ENCODE peak calls at places on chromosomes 2 and 18, in five cellular contexts. One of them, this sample, is unnamed.

GRCh38 chr2:181253438-181253837 is 203.7 kb upstream of the ITGA4 start:
- DNase-seq in CD4-positive, alpha-beta T cell: no peak
- DNase-seq in lower lobe of right lung: no peak
- DNase-seq in HCT116: no peak
- DNase-seq in aorta: no peak
- DNase-seq in this sample: no peak

GRCh38 chr2:157246212-157247067 is 11.1 kb upstream of the GALNT5 start:
- DNase-seq in CD4-positive, alpha-beta T cell: no peak
- DNase-seq in aorta: no peak
- DNase-seq in lower lobe of right lung: no peak
- DNase-seq in HCT116: peak
- DNase-seq in this sample: peak

GRCh38 chr2:67075530-67076253 is 321.4 kb upstream of the ETAA1 start:
- DNase-seq in lower lobe of right lung: no peak
- DNase-seq in aorta: no peak
- DNase-seq in CD4-positive, alpha-beta T cell: no peak
- DNase-seq in HCT116: no peak
- DNase-seq in this sample: no peak

GRCh38 chr2:2704380-2705093 is 373.5 kb upstream of the MYT1L start:
- DNase-seq in CD4-positive, alpha-beta T cell: no peak
- DNase-seq in lower lobe of right lung: no peak
- DNase-seq in HCT116: no peak
- DNase-seq in aorta: no peak
- DNase-seq in this sample: no peak

GRCh38 chr18:40867452-40867851 is 1087.6 kb upstream of the PIK3C3 start:
- DNase-seq in lower lobe of right lung: no peak
- DNase-seq in HCT116: no peak
- DNase-seq in CD4-positive, alpha-beta T cell: no peak
- DNase-seq in aorta: no peak
- DNase-seq in this sample: peak

GRCh38 chr2:138421971-138422335 is 79.6 kb upstream of the SPOPL start:
- DNase-seq in lower lobe of right lung: no peak
- DNase-seq in HCT116: peak
- DNase-seq in aorta: no peak
- DNase-seq in CD4-positive, alpha-beta T cell: no peak
- DNase-seq in this sample: peak

GRCh38 chr18:72107647-72108046 is 436.5 kb downstream of the CBLN2 start:
- DNase-seq in HCT116: no peak
- DNase-seq in aorta: no peak
- DNase-seq in lower lobe of right lung: no peak
- DNase-seq in CD4-positive, alpha-beta T cell: no peak
- DNase-seq in this sample: no peak

GRCh38 chr2:98736464-98736889 is 5.5 kb upstream of the MGAT4A start:
- DNase-seq in aorta: no peak
- DNase-seq in HCT116: no peak
- DNase-seq in CD4-positive, alpha-beta T cell: peak
- DNase-seq in lower lobe of right lung: no peak
- DNase-seq in this sample: peak

GRCh38 chr2:85905187-85905666 is 16.4 kb upstream of the ST3GAL5 start:
- DNase-seq in aorta: peak
- DNase-seq in CD4-positive, alpha-beta T cell: no peak
- DNase-seq in HCT116: no peak
- DNase-seq in lower lobe of right lung: no peak
- DNase-seq in this sample: no peak

GRCh38 chr18:59432796-59433195 is 73.7 kb upstream of the LMAN1 start:
- DNase-seq in aorta: no peak
- DNase-seq in lower lobe of right lung: no peak
- DNase-seq in HCT116: no peak
- DNase-seq in CD4-positive, alpha-beta T cell: no peak
- DNase-seq in this sample: no peak

GRCh38 chr18:49878567-49878966 is 65.2 kb upstream of the ACAA2 start:
- DNase-seq in lower lobe of right lung: no peak
- DNase-seq in CD4-positive, alpha-beta T cell: no peak
- DNase-seq in HCT116: no peak
- DNase-seq in aorta: no peak
- DNase-seq in this sample: peak

GRCh38 chr2:80365762-80366161 is 61.2 kb upstream of the LRRTM1 start:
- DNase-seq in HCT116: no peak
- DNase-seq in CD4-positive, alpha-beta T cell: no peak
- DNase-seq in lower lobe of right lung: no peak
- DNase-seq in aorta: no peak
- DNase-seq in this sample: no peak

GRCh38 chr18:79962835-79963657 is 1.4 kb upstream of the HSBP1L1 start:
- DNase-seq in CD4-positive, alpha-beta T cell: no peak
- DNase-seq in aorta: no peak
- DNase-seq in lower lobe of right lung: no peak
- DNase-seq in HCT116: no peak
- DNase-seq in this sample: no peak

GRCh38 chr2:28437142-28437835 is 44.6 kb downstream of the FOSL2 start:
- DNase-seq in aorta: no peak
- DNase-seq in HCT116: no peak
- DNase-seq in CD4-positive, alpha-beta T cell: no peak
- DNase-seq in lower lobe of right lung: peak
- DNase-seq in this sample: no peak

GRCh38 chr2:239566995-239567580 is 166.3 kb upstream of the HDAC4 start:
- DNase-seq in CD4-positive, alpha-beta T cell: no peak
- DNase-seq in aorta: no peak
- DNase-seq in lower lobe of right lung: no peak
- DNase-seq in HCT116: no peak
- DNase-seq in this sample: no peak

GRCh38 chr2:58890865-58891525 is 649.9 kb upstream of the FANCL start:
- DNase-seq in aorta: no peak
- DNase-seq in HCT116: no peak
- DNase-seq in CD4-positive, alpha-beta T cell: no peak
- DNase-seq in lower lobe of right lung: no peak
- DNase-seq in this sample: no peak

GRCh38 chr2:241508510-241509407 is at the start of gene STK25:
- DNase-seq in CD4-positive, alpha-beta T cell: peak
- DNase-seq in HCT116: peak
- DNase-seq in lower lobe of right lung: peak
- DNase-seq in aorta: peak
- DNase-seq in this sample: peak

GRCh38 chr2:241511091-241511741 is 2.8 kb upstream of the STK25 start:
- DNase-seq in CD4-positive, alpha-beta T cell: no peak
- DNase-seq in lower lobe of right lung: no peak
- DNase-seq in HCT116: no peak
- DNase-seq in aorta: no peak
- DNase-seq in this sample: no peak

GRCh38 chr2:241507430-241508239 is 749 bp downstream of the STK25 start:
- DNase-seq in CD4-positive, alpha-beta T cell: peak
- DNase-seq in aorta: no peak
- DNase-seq in lower lobe of right lung: peak
- DNase-seq in HCT116: no peak
- DNase-seq in this sample: no peak

GRCh38 chr2:241508240-241508509 is 209 bp downstream of the STK25 start:
- DNase-seq in lower lobe of right lung: no peak
- DNase-seq in aorta: no peak
- DNase-seq in CD4-positive, alpha-beta T cell: no peak
- DNase-seq in HCT116: no peak
- DNase-seq in this sample: no peak

DNA sequence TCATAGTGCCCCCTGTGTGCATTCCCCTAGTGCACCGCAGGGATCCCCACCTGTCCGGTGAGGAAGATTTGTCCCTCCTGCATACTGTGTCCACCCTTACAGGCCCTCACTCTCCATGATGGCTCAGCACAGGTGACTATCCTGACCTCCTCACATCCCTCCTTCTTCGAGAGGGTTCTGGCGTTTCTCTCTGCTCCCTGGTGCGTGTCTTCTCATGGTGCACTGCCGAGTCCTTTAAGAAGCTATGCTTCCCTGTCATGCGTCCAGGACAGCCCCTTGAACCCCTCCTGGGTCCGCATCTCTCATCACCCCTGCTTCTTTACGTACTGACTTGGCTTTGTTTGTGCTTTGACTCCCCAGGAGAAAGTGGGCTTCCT is 1.0 kb upstream of the STK25 start:
- DNase-seq in lower lobe of right lung: no peak
- DNase-seq in CD4-positive, alpha-beta T cell: no peak
- DNase-seq in aorta: no peak
- DNase-seq in HCT116: no peak
- DNase-seq in this sample: no peak
- H3K27ac ChIP-seq in lower lobe of right lung: peak
- H3K27ac ChIP-seq in CD4-positive, alpha-beta T cell: no peak
- H3K27ac ChIP-seq in aorta: no peak
- H3K27ac ChIP-seq in HCT116: no peak
- H3K27ac ChIP-seq in this sample: no peak

DNA sequence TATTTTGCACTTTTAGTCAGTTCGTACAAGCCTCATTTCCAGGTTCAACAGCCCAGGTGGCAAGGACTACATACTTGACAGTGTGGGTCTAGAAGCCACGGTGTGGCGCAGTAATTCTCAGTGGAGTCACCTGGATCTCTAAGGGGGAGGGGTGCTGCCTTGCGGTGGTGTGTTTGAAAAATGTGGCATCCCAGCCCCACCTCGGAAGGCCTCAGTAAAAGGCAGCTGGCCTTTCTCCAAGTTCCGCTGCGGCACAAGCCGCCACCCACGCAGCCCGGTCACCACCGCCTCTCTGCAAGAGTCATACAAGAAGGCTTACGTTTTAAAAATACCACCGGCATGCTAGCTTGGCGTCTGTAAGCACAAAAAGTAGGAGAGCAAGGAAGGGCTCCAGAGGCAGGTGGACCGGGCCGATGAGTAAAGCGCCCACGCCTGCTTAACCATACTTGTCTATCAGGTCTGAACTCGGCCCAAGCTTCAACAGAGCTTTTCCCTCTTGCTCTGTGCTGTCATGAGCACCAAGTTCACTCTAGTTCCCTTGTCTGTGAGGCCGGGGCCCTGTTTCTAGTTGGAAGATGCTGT is 49.5 kb downstream of the SPRED2 start:
- DNase-seq in aorta: peak
- DNase-seq in CD4-positive, alpha-beta T cell: peak
- DNase-seq in lower lobe of right lung: peak
- DNase-seq in HCT116: peak
- DNase-seq in this sample: peak
- H3K27ac ChIP-seq in aorta: no peak
- H3K27ac ChIP-seq in CD4-positive, alpha-beta T cell: no peak
- H3K27ac ChIP-seq in lower lobe of right lung: peak
- H3K27ac ChIP-seq in HCT116: peak
- H3K27ac ChIP-seq in this sample: peak

DNA sequence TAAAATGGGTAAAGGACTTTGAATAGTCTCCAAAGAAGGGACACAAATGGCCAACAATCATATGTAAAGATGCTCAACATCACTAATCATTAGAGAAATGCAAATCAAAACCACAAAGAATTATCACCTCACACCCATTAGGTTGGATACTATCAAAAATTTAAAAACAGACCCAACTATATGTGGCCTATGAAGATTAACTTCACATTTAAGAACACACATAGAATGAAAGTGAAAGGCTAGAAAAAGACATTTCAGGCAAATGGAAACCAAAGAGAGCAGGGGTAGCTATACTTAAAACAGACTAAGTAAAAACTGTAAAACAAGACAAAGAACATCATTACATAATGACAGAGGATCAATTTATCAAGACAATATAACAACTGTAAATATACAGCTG is 53.5 kb upstream of the ASPRV1 start:
- DNase-seq in aorta: no peak
- DNase-seq in HCT116: no peak
- DNase-seq in CD4-positive, alpha-beta T cell: no peak
- DNase-seq in lower lobe of right lung: no peak
- DNase-seq in this sample: no peak
- H3K27ac ChIP-seq in aorta: no peak
- H3K27ac ChIP-seq in HCT116: no peak
- H3K27ac ChIP-seq in CD4-positive, alpha-beta T cell: no peak
- H3K27ac ChIP-seq in lower lobe of right lung: no peak
- H3K27ac ChIP-seq in this sample: no peak

GRCh38 chr2:168152902-168153301 is 94.5 kb downstream of the STK39 start:
- DNase-seq in CD4-positive, alpha-beta T cell: no peak
- DNase-seq in aorta: no peak
- DNase-seq in HCT116: no peak
- DNase-seq in lower lobe of right lung: no peak
- DNase-seq in this sample: no peak

GRCh38 chr2:168156661-168157060 is 90.7 kb downstream of the STK39 start:
- DNase-seq in aorta: no peak
- DNase-seq in CD4-positive, alpha-beta T cell: no peak
- DNase-seq in HCT116: no peak
- DNase-seq in lower lobe of right lung: no peak
- DNase-seq in this sample: peak

GRCh38 chr2:168157070-168157469 is 90.3 kb downstream of the STK39 start:
- DNase-seq in CD4-positive, alpha-beta T cell: no peak
- DNase-seq in lower lobe of right lung: no peak
- DNase-seq in HCT116: no peak
- DNase-seq in aorta: no peak
- DNase-seq in this sample: no peak

GRCh38 chr2:168155680-168156079 is 91.7 kb downstream of the STK39 start:
- DNase-seq in aorta: no peak
- DNase-seq in lower lobe of right lung: no peak
- DNase-seq in CD4-positive, alpha-beta T cell: no peak
- DNase-seq in HCT116: no peak
- DNase-seq in this sample: no peak

DNA sequence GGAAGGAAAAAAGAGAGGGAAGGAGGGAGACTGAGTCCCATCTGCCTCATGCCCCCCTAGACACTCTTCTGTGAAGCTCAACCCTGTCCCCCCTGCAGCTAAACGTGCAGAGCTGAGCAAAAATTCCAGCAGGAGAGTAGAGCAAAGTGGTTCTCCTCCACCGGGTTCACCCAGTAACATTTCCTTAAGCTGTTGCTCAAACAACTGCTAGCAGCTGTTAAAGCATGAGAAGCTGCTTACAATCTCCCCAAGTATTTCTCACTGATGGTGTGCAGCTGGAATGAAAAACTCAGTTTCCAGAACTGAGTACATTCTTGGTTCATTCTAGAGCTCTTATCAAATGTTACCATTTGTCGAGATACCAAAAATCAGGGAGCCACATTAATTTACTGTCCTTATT is 92.4 kb downstream of the STK39 start:
- DNase-seq in lower lobe of right lung: no peak
- DNase-seq in CD4-positive, alpha-beta T cell: no peak
- DNase-seq in HCT116: no peak
- DNase-seq in aorta: no peak
- DNase-seq in this sample: no peak
- H3K27ac ChIP-seq in lower lobe of right lung: no peak
- H3K27ac ChIP-seq in CD4-positive, alpha-beta T cell: no peak
- H3K27ac ChIP-seq in HCT116: no peak
- H3K27ac ChIP-seq in aorta: no peak
- H3K27ac ChIP-seq in this sample: no peak

DNA sequence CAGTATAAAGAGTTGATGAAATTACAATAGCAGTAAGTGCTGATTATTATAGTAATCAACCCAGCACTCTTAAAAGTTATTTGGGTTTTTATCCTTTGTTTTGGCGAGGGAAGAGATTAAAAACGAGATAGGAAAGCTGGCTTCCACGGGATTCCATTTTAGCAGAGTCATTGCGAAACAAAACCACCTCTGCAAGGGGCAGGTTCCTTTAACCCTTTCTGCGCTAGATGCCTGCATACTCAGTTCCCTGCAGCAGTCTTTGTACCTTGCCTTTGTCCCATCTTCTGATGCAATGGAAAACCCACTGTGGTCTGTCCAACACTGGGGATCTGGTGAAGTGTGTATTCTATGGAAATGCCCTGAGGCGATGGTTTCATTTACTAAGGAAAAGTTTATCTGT is 2.7 kb downstream of the YPEL5 start:
- DNase-seq in HCT116: no peak
- DNase-seq in lower lobe of right lung: no peak
- DNase-seq in aorta: no peak
- DNase-seq in CD4-positive, alpha-beta T cell: no peak
- DNase-seq in this sample: no peak
- H3K27ac ChIP-seq in HCT116: no peak
- H3K27ac ChIP-seq in lower lobe of right lung: peak
- H3K27ac ChIP-seq in aorta: no peak
- H3K27ac ChIP-seq in CD4-positive, alpha-beta T cell: no peak
- H3K27ac ChIP-seq in this sample: peak

This sample was measured in epithelial cell of prostate.